ENCODE peak calls at places on chromosomes 1 and 21, in five cellular contexts. One of them, this sample, is unnamed.

GRCh38 chr21:46221664-46222435 is 6.7 kb downstream of the LSS start:
- DNase-seq in CD4-positive, alpha-beta T cell: no peak
- DNase-seq in D721Med: no peak
- DNase-seq in cardiac fibroblast: no peak
- DNase-seq in activated naive CD4-positive, alpha-beta T cell treated with anti-CD3 and anti-CD28 coated beads, Interleukin-2, amount 50 U/mL, for 16 hours: no peak
- DNase-seq in this sample: no peak

GRCh38 chr1:224563666-224564065 is 52.5 kb upstream of the CNIH3 start:
- DNase-seq in CD4-positive, alpha-beta T cell: no peak
- DNase-seq in D721Med: no peak
- DNase-seq in cardiac fibroblast: no peak
- DNase-seq in activated naive CD4-positive, alpha-beta T cell treated with anti-CD3 and anti-CD28 coated beads, Interleukin-2, amount 50 U/mL, for 16 hours: no peak
- DNase-seq in this sample: no peak

GRCh38 chr1:201883786-201884185 is 4.9 kb upstream of the SHISA4 start:
- DNase-seq in CD4-positive, alpha-beta T cell: no peak
- DNase-seq in D721Med: no peak
- DNase-seq in cardiac fibroblast: peak
- DNase-seq in activated naive CD4-positive, alpha-beta T cell treated with anti-CD3 and anti-CD28 coated beads, Interleukin-2, amount 50 U/mL, for 16 hours: no peak
- DNase-seq in this sample: no peak

GRCh38 chr21:26954591-26955214 is 12.2 kb downstream of the ADAMTS5 start:
- DNase-seq in CD4-positive, alpha-beta T cell: no peak
- DNase-seq in D721Med: no peak
- DNase-seq in cardiac fibroblast: no peak
- DNase-seq in activated naive CD4-positive, alpha-beta T cell treated with anti-CD3 and anti-CD28 coated beads, Interleukin-2, amount 50 U/mL, for 16 hours: no peak
- DNase-seq in this sample: no peak

GRCh38 chr1:241747992-241748391 is 95.9 kb downstream of the WDR64 start:
- DNase-seq in CD4-positive, alpha-beta T cell: no peak
- DNase-seq in D721Med: no peak
- DNase-seq in cardiac fibroblast: no peak
- DNase-seq in activated naive CD4-positive, alpha-beta T cell treated with anti-CD3 and anti-CD28 coated beads, Interleukin-2, amount 50 U/mL, for 16 hours: no peak
- DNase-seq in this sample: no peak

GRCh38 chr1:113444857-113445256 is 54.5 kb downstream of the MAGI3 start:
- DNase-seq in CD4-positive, alpha-beta T cell: no peak
- DNase-seq in D721Med: no peak
- DNase-seq in cardiac fibroblast: no peak
- DNase-seq in activated naive CD4-positive, alpha-beta T cell treated with anti-CD3 and anti-CD28 coated beads, Interleukin-2, amount 50 U/mL, for 16 hours: no peak
- DNase-seq in this sample: no peak

GRCh38 chr1:117570988-117571409 is 34.8 kb upstream of the TENT5C start:
- DNase-seq in CD4-positive, alpha-beta T cell: no peak
- DNase-seq in D721Med: no peak
- DNase-seq in cardiac fibroblast: no peak
- DNase-seq in activated naive CD4-positive, alpha-beta T cell treated with anti-CD3 and anti-CD28 coated beads, Interleukin-2, amount 50 U/mL, for 16 hours: no peak
- DNase-seq in this sample: peak

GRCh38 chr1:81869286-81869685 is 68.6 kb downstream of the ADGRL2 start:
- DNase-seq in CD4-positive, alpha-beta T cell: no peak
- DNase-seq in D721Med: no peak
- DNase-seq in cardiac fibroblast: no peak
- DNase-seq in activated naive CD4-positive, alpha-beta T cell treated with anti-CD3 and anti-CD28 coated beads, Interleukin-2, amount 50 U/mL, for 16 hours: no peak
- DNase-seq in this sample: no peak

GRCh38 chr21:44509539-44509938 is 30.5 kb downstream of the KRTAP10-1 start:
- DNase-seq in CD4-positive, alpha-beta T cell: no peak
- DNase-seq in D721Med: no peak
- DNase-seq in cardiac fibroblast: no peak
- DNase-seq in activated naive CD4-positive, alpha-beta T cell treated with anti-CD3 and anti-CD28 coated beads, Interleukin-2, amount 50 U/mL, for 16 hours: no peak
- DNase-seq in this sample: peak

GRCh38 chr1:167425482-167425881 is 92.8 kb downstream of the CD247 start:
- DNase-seq in CD4-positive, alpha-beta T cell: no peak
- DNase-seq in D721Med: no peak
- DNase-seq in cardiac fibroblast: no peak
- DNase-seq in activated naive CD4-positive, alpha-beta T cell treated with anti-CD3 and anti-CD28 coated beads, Interleukin-2, amount 50 U/mL, for 16 hours: no peak
- DNase-seq in this sample: no peak

GRCh38 chr21:16573581-16573980 is 843.8 kb downstream of the USP25 start:
- DNase-seq in CD4-positive, alpha-beta T cell: no peak
- DNase-seq in D721Med: no peak
- DNase-seq in cardiac fibroblast: peak
- DNase-seq in activated naive CD4-positive, alpha-beta T cell treated with anti-CD3 and anti-CD28 coated beads, Interleukin-2, amount 50 U/mL, for 16 hours: no peak
- DNase-seq in this sample: no peak

GRCh38 chr21:16117851-16118592 is 388.2 kb downstream of the USP25 start:
- DNase-seq in CD4-positive, alpha-beta T cell: no peak
- DNase-seq in D721Med: no peak
- DNase-seq in cardiac fibroblast: peak
- DNase-seq in activated naive CD4-positive, alpha-beta T cell treated with anti-CD3 and anti-CD28 coated beads, Interleukin-2, amount 50 U/mL, for 16 hours: no peak
- DNase-seq in this sample: no peak

GRCh38 chr1:19872190-19872589 is 10.0 kb upstream of the OTUD3 start:
- DNase-seq in CD4-positive, alpha-beta T cell: no peak
- DNase-seq in D721Med: no peak
- DNase-seq in cardiac fibroblast: no peak
- DNase-seq in activated naive CD4-positive, alpha-beta T cell treated with anti-CD3 and anti-CD28 coated beads, Interleukin-2, amount 50 U/mL, for 16 hours: no peak
- DNase-seq in this sample: peak

GRCh38 chr1:68442822-68443556 is 6.8 kb downstream of the RPE65 start:
- DNase-seq in CD4-positive, alpha-beta T cell: no peak
- DNase-seq in D721Med: no peak
- DNase-seq in cardiac fibroblast: peak
- DNase-seq in activated naive CD4-positive, alpha-beta T cell treated with anti-CD3 and anti-CD28 coated beads, Interleukin-2, amount 50 U/mL, for 16 hours: no peak
- DNase-seq in this sample: peak

GRCh38 chr1:239221656-239222055 is 164.7 kb upstream of the CHRM3 start:
- DNase-seq in CD4-positive, alpha-beta T cell: no peak
- DNase-seq in D721Med: no peak
- DNase-seq in cardiac fibroblast: no peak
- DNase-seq in activated naive CD4-positive, alpha-beta T cell treated with anti-CD3 and anti-CD28 coated beads, Interleukin-2, amount 50 U/mL, for 16 hours: no peak
- DNase-seq in this sample: no peak

GRCh38 chr1:4084446-4084845 is 184.4 kb upstream of the C1orf174 start:
- DNase-seq in CD4-positive, alpha-beta T cell: no peak
- DNase-seq in D721Med: no peak
- DNase-seq in cardiac fibroblast: no peak
- DNase-seq in activated naive CD4-positive, alpha-beta T cell treated with anti-CD3 and anti-CD28 coated beads, Interleukin-2, amount 50 U/mL, for 16 hours: no peak
- DNase-seq in this sample: no peak

GRCh38 chr1:12173631-12174121 is 6.9 kb downstream of the TNFRSF1B start:
- DNase-seq in CD4-positive, alpha-beta T cell: peak
- DNase-seq in D721Med: no peak
- DNase-seq in cardiac fibroblast: no peak
- DNase-seq in activated naive CD4-positive, alpha-beta T cell treated with anti-CD3 and anti-CD28 coated beads, Interleukin-2, amount 50 U/mL, for 16 hours: peak
- DNase-seq in this sample: no peak

GRCh38 chr1:69710484-69710883 is 142.8 kb downstream of the LRRC7 start:
- DNase-seq in CD4-positive, alpha-beta T cell: no peak
- DNase-seq in D721Med: no peak
- DNase-seq in cardiac fibroblast: peak
- DNase-seq in activated naive CD4-positive, alpha-beta T cell treated with anti-CD3 and anti-CD28 coated beads, Interleukin-2, amount 50 U/mL, for 16 hours: no peak
- DNase-seq in this sample: no peak

GRCh38 chr1:89563957-89564604 is 39.5 kb downstream of the LRRC8B start:
- DNase-seq in CD4-positive, alpha-beta T cell: no peak
- DNase-seq in D721Med: no peak
- DNase-seq in cardiac fibroblast: no peak
- DNase-seq in activated naive CD4-positive, alpha-beta T cell treated with anti-CD3 and anti-CD28 coated beads, Interleukin-2, amount 50 U/mL, for 16 hours: no peak
- DNase-seq in this sample: no peak

GRCh38 chr1:166693673-166694297 is 145.5 kb upstream of the POGK start:
- DNase-seq in CD4-positive, alpha-beta T cell: no peak
- DNase-seq in D721Med: no peak
- DNase-seq in cardiac fibroblast: no peak
- DNase-seq in activated naive CD4-positive, alpha-beta T cell treated with anti-CD3 and anti-CD28 coated beads, Interleukin-2, amount 50 U/mL, for 16 hours: no peak
- DNase-seq in this sample: no peak

GRCh38 chr21:22813201-22813600 is 1815.0 kb downstream of the NCAM2 start:
- DNase-seq in CD4-positive, alpha-beta T cell: no peak
- DNase-seq in D721Med: no peak
- DNase-seq in cardiac fibroblast: no peak
- DNase-seq in activated naive CD4-positive, alpha-beta T cell treated with anti-CD3 and anti-CD28 coated beads, Interleukin-2, amount 50 U/mL, for 16 hours: no peak
- DNase-seq in this sample: no peak

GRCh38 chr21:44896561-44897286 is 23.2 kb upstream of the PTTG1IP start:
- DNase-seq in CD4-positive, alpha-beta T cell: no peak
- DNase-seq in D721Med: no peak
- DNase-seq in cardiac fibroblast: no peak
- DNase-seq in activated naive CD4-positive, alpha-beta T cell treated with anti-CD3 and anti-CD28 coated beads, Interleukin-2, amount 50 U/mL, for 16 hours: no peak
- DNase-seq in this sample: no peak